ENCODE peak calls at places on chromosomes 1 and 21, in four cellular contexts. D is adrenal gland, Q is mammary epithelial cell, V is upper lobe of right lung. M is an unnamed sample.

GRCh38 chr1:247332901-247333361 is 1.3 kb upstream of the ZNF496 start:
- DNase-seq in D (peak), Q (peak), V (no peak), M (no peak)

GRCh38 chr1:213986925-213987250 is 885 bp upstream of the PROX1 start:
- DNase-seq in D (no peak), Q (no peak), V (no peak), M (no peak)

GRCh38 chr1:41412748-41413147 is 51.5 kb downstream of the FOXO6 start:
- DNase-seq in D (no peak), Q (no peak), V (no peak), M (no peak)

GRCh38 chr1:1894354-1895049 is 3.6 kb upstream of the GNB1 start:
- DNase-seq in D (peak), Q (no peak), V (peak), M (no peak)

GRCh38 chr1:200625381-200625824 is 4.9 kb upstream of the KIF14 start:
- DNase-seq in D (no peak), Q (peak), V (no peak), M (no peak)

GRCh38 chr1:174916846-174917245 is 82.9 kb upstream of the CACYBP start:
- DNase-seq in D (no peak), Q (no peak), V (no peak), M (no peak)

GRCh38 chr1:196078691-196079090 is 529.5 kb downstream of the KCNT2 start:
- DNase-seq in D (no peak), Q (peak), V (no peak), M (no peak)

GRCh38 chr1:163083690-163084089 is 14.5 kb downstream of the RGS4 start:
- DNase-seq in D (no peak), Q (peak), V (no peak), M (no peak)

GRCh38 chr1:232477728-232478127 is 152.2 kb downstream of the SIPA1L2 start:
- DNase-seq in D (peak), Q (peak), V (no peak), M (no peak)

GRCh38 chr1:20962576-20963258 is 175.6 kb upstream of the HP1BP3 start:
- DNase-seq in D (no peak), Q (no peak), V (no peak), M (no peak)

GRCh38 chr1:94416901-94417701 is 1.1 kb upstream of the ABCD3 start:
- DNase-seq in D (peak), Q (peak), V (no peak), M (peak)

GRCh38 chr1:164823486-164824279 is 264.7 kb downstream of the PBX1 start:
- DNase-seq in D (peak), Q (no peak), V (no peak), M (no peak)

GRCh38 chr21:35651166-35651565 is 409.2 kb downstream of the SETD4 start:
- DNase-seq in D (no peak), Q (no peak), V (no peak), M (no peak)

GRCh38 chr1:203797948-203798347 is 2.5 kb downstream of the ZBED6 start:
- DNase-seq in D (no peak), Q (peak), V (no peak), M (no peak)

GRCh38 chr1:179447489-179447888 is 81.7 kb downstream of the AXDND1 start:
- DNase-seq in D (no peak), Q (peak), V (no peak), M (no peak)

GRCh38 chr1:206551985-206552325 is 44.6 kb downstream of the RASSF5 start:
- DNase-seq in D (no peak), Q (no peak), V (no peak), M (no peak)

GRCh38 chr1:159900086-159900680 is at the start of gene CFAP45:
- DNase-seq in D (peak), Q (peak), V (peak), M (no peak)

GRCh38 chr1:1037366-1038327 is 17.7 kb downstream of the AGRN start:
- DNase-seq in D (no peak), Q (no peak), V (no peak), M (no peak)

GRCh38 chr1:203318229-203318517 is 12.9 kb downstream of the BTG2 start:
- DNase-seq in D (no peak), Q (no peak), V (no peak), M (no peak)

GRCh38 chr1:230189276-230190183 is 122.5 kb downstream of the GALNT2 start:
- DNase-seq in D (no peak), Q (no peak), V (no peak), M (no peak)

GRCh38 chr1:62286778-62287224 is 32.4 kb downstream of the KANK4 start:
- DNase-seq in D (no peak), Q (peak), V (no peak), M (no peak)

GRCh38 chr1:84996846-84997666 is at the start of gene MCOLN2:
- DNase-seq in D (peak), Q (peak), V (peak), M (no peak)

GRCh38 chr1:240888039-240888786 is 276.3 kb upstream of the GREM2 start:
- DNase-seq in D (peak), Q (peak), V (no peak), M (no peak)

GRCh38 chr21:42455196-42455595 is 40.8 kb downstream of the RSPH1 start:
- DNase-seq in D (no peak), Q (peak), V (no peak), M (no peak)

GRCh38 chr1:186957339-186957738 is 128.6 kb downstream of the PLA2G4A start:
- DNase-seq in D (no peak), Q (no peak), V (no peak), M (no peak)

GRCh38 chr1:247332215-247332900 is 691 bp upstream of the ZNF496 start:
- DNase-seq in D (peak), Q (peak), V (peak), M (peak)

GRCh38 chr1:156281281-156282142 is 1.1 kb downstream of the SMG5 start:
- DNase-seq in D (peak), Q (no peak), V (no peak), M (no peak)

GRCh38 chr1:170265234-170265633 is 119.5 kb downstream of the NTMT2 start:
- DNase-seq in D (no peak), Q (no peak), V (no peak), M (no peak)

GRCh38 chr1:221100196-221100950 is 221.1 kb downstream of the HLX start:
- DNase-seq in D (no peak), Q (no peak), V (no peak), M (no peak)

GRCh38 chr21:37757631-37758376 is 158.5 kb downstream of the KCNJ6 start:
- DNase-seq in D (no peak), Q (no peak), V (no peak), M (no peak)

GRCh38 chr1:233959971-233960710 is 55.7 kb downstream of the SLC35F3 start:
- DNase-seq in D (no peak), Q (no peak), V (no peak), M (no peak)

GRCh38 chr21:45306832-45307571 is 19.3 kb upstream of the POFUT2 start:
- DNase-seq in D (peak), Q (peak), V (peak), M (peak)

GRCh38 chr1:199821029-199821779 is 206.3 kb upstream of the NR5A2 start:
- DNase-seq in D (no peak), Q (peak), V (no peak), M (no peak)

GRCh38 chr1:37605061-37605650 is 9.4 kb upstream of the GNL2 start:
- DNase-seq in D (no peak), Q (no peak), V (no peak), M (no peak)

GRCh38 chr1:19438552-19439196 is 46.7 kb downstream of the CAPZB start:
- DNase-seq in D (no peak), Q (peak), V (no peak), M (no peak)

GRCh38 chr1:38297852-38298251 is 251.3 kb upstream of the POU3F1 start:
- DNase-seq in D (no peak), Q (no peak), V (no peak), M (no peak)

GRCh38 chr1:191904991-191905390 is 253.3 kb upstream of the RGS18 start:
- DNase-seq in D (no peak), Q (no peak), V (no peak), M (no peak)

GRCh38 chr1:18160290-18160942 is 52.8 kb downstream of the IGSF21 start:
- DNase-seq in D (peak), Q (no peak), V (peak), M (no peak)

GRCh38 chr1:183893561-183894289 is 88.8 kb downstream of the RGL1 start:
- DNase-seq in D (no peak), Q (no peak), V (no peak), M (no peak)

GRCh38 chr1:153032073-153032472 is 1.1 kb downstream of the SPRR1B start:
- DNase-seq in D (no peak), Q (no peak), V (no peak), M (no peak)

GRCh38 chr1:153032677-153033308 is 1.8 kb downstream of the SPRR1B start:
- DNase-seq in D (peak), Q (peak), V (no peak), M (no peak)

GRCh38 chr1:153028771-153029170 is 2.2 kb upstream of the SPRR1B start:
- DNase-seq in D (no peak), Q (no peak), V (no peak), M (no peak)

GRCh38 chr1:153035211-153035610 is 4.2 kb downstream of the SPRR1B start:
- DNase-seq in D (no peak), Q (peak), V (no peak), M (no peak)

DNA sequence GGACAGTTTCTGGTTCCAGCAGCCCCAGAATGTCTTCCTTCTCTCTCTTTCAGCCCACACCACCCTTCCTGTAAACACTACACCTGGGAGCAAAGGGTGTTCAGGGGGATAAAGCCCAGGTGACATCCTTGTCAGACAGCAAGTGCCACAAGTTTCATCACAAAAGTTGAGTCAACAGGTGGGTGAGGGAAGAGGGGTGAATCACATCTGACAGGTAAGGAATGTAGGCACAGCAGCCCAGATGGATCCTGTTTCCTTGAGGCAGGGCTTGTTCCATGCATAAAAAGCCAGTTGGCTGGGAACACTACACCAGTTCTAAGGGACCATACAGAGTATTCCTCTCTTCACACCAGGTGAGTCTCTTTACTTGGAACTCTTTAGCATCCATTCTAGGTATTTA is at the start of gene SPRR1B:
- DNase-seq in D (no peak), Q (peak), V (no peak), M (no peak)
- H3K27ac ChIP-seq in D (no peak), Q (peak), V (no peak), M (no peak)

DNA sequence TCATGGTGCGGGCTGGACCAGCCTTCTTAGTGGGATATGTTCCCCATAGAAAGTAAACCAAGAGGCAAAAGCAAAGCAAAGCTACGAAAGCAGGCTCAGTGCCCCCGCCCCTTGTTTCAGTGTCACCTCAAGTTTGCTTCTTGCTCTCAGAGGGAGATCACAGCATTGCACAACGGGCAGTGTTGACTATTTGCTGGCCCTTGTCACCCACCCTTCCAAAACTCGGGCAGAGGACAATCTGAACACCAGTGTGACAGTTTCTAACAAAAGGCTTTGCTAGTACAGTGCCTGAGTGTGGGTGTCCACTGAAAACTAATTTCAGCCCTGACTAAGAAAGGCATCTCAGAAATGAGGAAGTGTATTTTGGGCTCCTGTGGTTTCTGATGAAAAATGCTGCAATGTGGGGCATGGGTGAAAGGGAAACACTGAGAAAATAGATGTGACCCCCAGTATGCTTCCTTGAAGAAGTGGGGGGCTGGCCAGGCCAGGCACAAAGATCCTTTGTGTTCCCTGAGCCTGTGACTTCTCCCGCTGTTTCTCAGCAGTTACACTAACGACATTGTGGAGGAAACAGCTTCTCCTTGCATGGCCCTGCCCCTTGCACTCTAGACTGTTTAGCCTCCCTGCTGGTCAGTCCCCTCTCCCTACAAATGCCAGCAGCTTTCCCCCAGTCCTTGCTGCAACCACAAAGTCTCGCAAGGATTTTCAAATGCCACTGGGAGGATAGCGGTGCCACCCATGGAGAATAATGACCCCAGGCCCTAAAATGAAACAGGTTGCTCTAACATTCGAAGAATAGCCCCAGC is 33.3 kb upstream of the KCNE1 start:
- DNase-seq in D (no peak), Q (peak), V (peak), M (peak)
- H3K27ac ChIP-seq in D (no peak), Q (peak), V (peak), M (peak)

DNA sequence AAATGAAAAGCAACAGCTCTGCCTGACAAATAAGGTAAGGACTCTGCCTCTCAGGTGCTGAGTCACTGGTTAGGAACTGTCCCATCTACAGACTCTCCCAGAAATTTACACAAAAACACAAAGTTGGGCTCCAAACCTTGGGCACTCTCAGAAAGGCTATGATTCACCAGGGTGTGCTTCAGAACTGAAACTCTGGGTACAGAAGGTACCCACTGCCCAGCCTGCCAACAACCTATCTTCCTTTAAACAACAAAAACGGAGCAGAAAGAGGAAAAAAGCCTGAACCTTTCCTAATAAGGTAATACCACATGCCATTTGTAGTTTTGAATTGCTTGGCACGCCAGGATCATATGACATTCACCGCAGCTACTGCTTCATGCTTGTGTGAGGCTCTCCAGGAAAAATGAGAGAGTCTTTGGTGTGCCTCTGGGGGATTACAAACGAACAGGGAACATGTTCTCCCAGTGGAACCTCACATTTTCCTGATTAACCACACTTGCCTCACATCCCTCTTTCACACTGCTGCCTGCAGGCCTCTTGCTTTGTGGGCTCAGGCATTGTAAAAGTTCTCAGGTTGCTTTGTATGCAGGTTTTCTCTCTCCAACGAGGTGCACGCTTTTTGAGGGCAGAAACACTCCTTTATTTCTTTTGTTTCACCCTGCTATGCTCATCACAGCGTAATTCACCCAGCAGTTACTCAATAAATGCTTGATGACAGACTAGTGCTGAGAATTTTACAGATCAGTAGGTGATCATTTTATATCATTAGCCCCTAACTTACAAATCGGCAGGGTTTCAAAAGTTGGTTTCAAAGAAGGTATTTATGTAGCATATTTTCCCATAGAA is 65.1 kb downstream of the GADD45A start:
- DNase-seq in D (peak), Q (peak), V (no peak), M (no peak)
- H3K27ac ChIP-seq in D (peak), Q (peak), V (peak), M (no peak)

DNA sequence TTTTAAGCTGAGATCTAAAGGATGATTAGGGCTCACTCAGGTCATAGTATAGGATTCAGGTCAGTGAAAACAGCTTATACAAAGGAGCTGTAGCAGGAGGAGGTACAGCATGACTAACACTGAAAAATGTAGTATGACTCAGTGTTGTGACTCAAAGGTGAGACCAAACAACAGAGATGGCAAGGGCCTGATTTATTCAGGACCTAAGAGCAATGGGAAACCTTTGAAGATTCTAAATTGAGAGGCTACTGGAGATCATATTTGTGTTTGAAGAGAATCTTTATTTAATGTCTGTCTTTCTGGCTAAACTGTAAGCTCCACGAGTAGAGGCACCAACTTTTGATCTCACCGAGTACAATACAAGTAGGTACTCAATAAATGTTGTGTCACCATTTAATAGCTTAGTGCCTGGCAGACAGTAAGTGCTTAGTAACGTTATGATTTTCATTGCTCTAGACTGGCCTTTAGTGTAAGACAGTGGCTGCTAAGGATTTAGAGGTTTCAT is 43.5 kb downstream of the PRKAA2 start:
- DNase-seq in D (no peak), Q (peak), V (no peak), M (no peak)
- H3K27ac ChIP-seq in D (no peak), Q (peak), V (no peak), M (no peak)

GRCh38 chr1:29121951-29122661 is 1.6 kb downstream of the TMEM200B start:
- DNase-seq in D (no peak), Q (no peak), V (peak), M (no peak)
- H3K27ac ChIP-seq in D (peak), Q (no peak), V (peak), M (no peak)

GRCh38 chr1:53942149-53942957 is 3.1 kb downstream of the IFT25 start:
- DNase-seq in D (no peak), Q (peak), V (no peak), M (no peak)

GRCh38 chr1:53944469-53945182 is 873 bp downstream of the IFT25 start:
- DNase-seq in D (no peak), Q (peak), V (no peak), M (no peak)

GRCh38 chr1:53945183-53945432 is 391 bp downstream of the IFT25 start:
- DNase-seq in D (no peak), Q (no peak), V (no peak), M (no peak)

GRCh38 chr1:53943090-53943489 is 2.4 kb downstream of the IFT25 start:
- DNase-seq in D (no peak), Q (no peak), V (no peak), M (no peak)

GRCh38 chr1:53943490-53944043 is 1.9 kb downstream of the IFT25 start:
- DNase-seq in D (no peak), Q (no peak), V (no peak), M (no peak)
- H3K27ac ChIP-seq in D (no peak), Q (no peak), V (no peak), M (no peak)

M was measured in substantia nigra.